ENCODE peak calls at places on chromosome 14, in eight cellular contexts. One of them, this sample, is unnamed.
A peak's percentile ranks its signal among the peaks of the same experiment; 100 is the strongest.

GRCh38 chr14:103537175-103537990 is 8.4 kb downstream of the TRMT61A start:
- DNase-seq in amniotic stem cell: no peak
- DNase-seq in SW480: no peak
- DNase-seq in NCI-H1694: no peak
- DNase-seq in activated CD4-positive, alpha-beta T cell treated with anti-CD3 and anti-CD28 coated beads, Interleukin-2, amount 10 ng/mL, durations not matched to agents 7 days and 5 days: no peak
- DNase-seq in stimulated activated effector memory CD8-positive, alpha-beta T cell treated with anti-CD3 and anti-CD28 coated beads, Interleukin-12 subunit alpha, Interleukin-12 subunit beta, amount 100 ng/mL, for 72 hours: no peak
- DNase-seq in iPS DF 19.7: no peak
- DNase-seq in EL: peak; percentile 51
- DNase-seq in this sample: no peak

GRCh38 chr14:67491285-67491684 is 2.8 kb upstream of the TMEM229B start:
- DNase-seq in EL: no peak
- DNase-seq in amniotic stem cell: no peak
- DNase-seq in stimulated activated effector memory CD8-positive, alpha-beta T cell treated with anti-CD3 and anti-CD28 coated beads, Interleukin-12 subunit alpha, Interleukin-12 subunit beta, amount 100 ng/mL, for 72 hours: no peak
- DNase-seq in activated CD4-positive, alpha-beta T cell treated with anti-CD3 and anti-CD28 coated beads, Interleukin-2, amount 10 ng/mL, durations not matched to agents 7 days and 5 days: no peak
- DNase-seq in iPS DF 19.7: no peak
- DNase-seq in SW480: no peak
- DNase-seq in NCI-H1694: no peak
- DNase-seq in this sample: no peak

GRCh38 chr14:84750284-84750683 is 779.7 kb upstream of the FLRT2 start:
- DNase-seq in iPS DF 19.7: no peak
- DNase-seq in NCI-H1694: no peak
- DNase-seq in EL: no peak
- DNase-seq in activated CD4-positive, alpha-beta T cell treated with anti-CD3 and anti-CD28 coated beads, Interleukin-2, amount 10 ng/mL, durations not matched to agents 7 days and 5 days: no peak
- DNase-seq in SW480: no peak
- DNase-seq in stimulated activated effector memory CD8-positive, alpha-beta T cell treated with anti-CD3 and anti-CD28 coated beads, Interleukin-12 subunit alpha, Interleukin-12 subunit beta, amount 100 ng/mL, for 72 hours: no peak
- DNase-seq in amniotic stem cell: no peak
- DNase-seq in this sample: no peak

GRCh38 chr14:103361868-103362267 is 23.3 kb upstream of the MARK3 start:
- DNase-seq in NCI-H1694: no peak
- DNase-seq in amniotic stem cell: peak; percentile 71
- DNase-seq in activated CD4-positive, alpha-beta T cell treated with anti-CD3 and anti-CD28 coated beads, Interleukin-2, amount 10 ng/mL, durations not matched to agents 7 days and 5 days: no peak
- DNase-seq in SW480: peak; percentile 93
- DNase-seq in stimulated activated effector memory CD8-positive, alpha-beta T cell treated with anti-CD3 and anti-CD28 coated beads, Interleukin-12 subunit alpha, Interleukin-12 subunit beta, amount 100 ng/mL, for 72 hours: no peak
- DNase-seq in iPS DF 19.7: no peak
- DNase-seq in EL: peak; percentile 96
- DNase-seq in this sample: peak; percentile 88

GRCh38 chr14:42222924-42223471 is 616.3 kb downstream of the LRFN5 start:
- DNase-seq in activated CD4-positive, alpha-beta T cell treated with anti-CD3 and anti-CD28 coated beads, Interleukin-2, amount 10 ng/mL, durations not matched to agents 7 days and 5 days: no peak
- DNase-seq in amniotic stem cell: no peak
- DNase-seq in iPS DF 19.7: no peak
- DNase-seq in stimulated activated effector memory CD8-positive, alpha-beta T cell treated with anti-CD3 and anti-CD28 coated beads, Interleukin-12 subunit alpha, Interleukin-12 subunit beta, amount 100 ng/mL, for 72 hours: no peak
- DNase-seq in EL: peak; percentile 5
- DNase-seq in NCI-H1694: peak; percentile 95
- DNase-seq in SW480: no peak
- DNase-seq in this sample: no peak

GRCh38 chr14:103023881-103024473 is 33.4 kb downstream of the CDC42BPB start:
- DNase-seq in amniotic stem cell: no peak
- DNase-seq in EL: peak; percentile 86
- DNase-seq in NCI-H1694: no peak
- DNase-seq in stimulated activated effector memory CD8-positive, alpha-beta T cell treated with anti-CD3 and anti-CD28 coated beads, Interleukin-12 subunit alpha, Interleukin-12 subunit beta, amount 100 ng/mL, for 72 hours: no peak
- DNase-seq in iPS DF 19.7: no peak
- DNase-seq in activated CD4-positive, alpha-beta T cell treated with anti-CD3 and anti-CD28 coated beads, Interleukin-2, amount 10 ng/mL, durations not matched to agents 7 days and 5 days: no peak
- DNase-seq in SW480: no peak
- DNase-seq in this sample: no peak

GRCh38 chr14:26841920-26842741 is 244.3 kb upstream of the NOVA1 start:
- DNase-seq in amniotic stem cell: peak; percentile 32
- DNase-seq in EL: no peak
- DNase-seq in activated CD4-positive, alpha-beta T cell treated with anti-CD3 and anti-CD28 coated beads, Interleukin-2, amount 10 ng/mL, durations not matched to agents 7 days and 5 days: no peak
- DNase-seq in SW480: peak; percentile 37
- DNase-seq in iPS DF 19.7: no peak
- DNase-seq in NCI-H1694: peak; percentile 21
- DNase-seq in stimulated activated effector memory CD8-positive, alpha-beta T cell treated with anti-CD3 and anti-CD28 coated beads, Interleukin-12 subunit alpha, Interleukin-12 subunit beta, amount 100 ng/mL, for 72 hours: no peak
- DNase-seq in this sample: peak; percentile 73

GRCh38 chr14:61642246-61642982 is 52.9 kb upstream of the HIF1A start:
- DNase-seq in activated CD4-positive, alpha-beta T cell treated with anti-CD3 and anti-CD28 coated beads, Interleukin-2, amount 10 ng/mL, durations not matched to agents 7 days and 5 days: no peak
- DNase-seq in stimulated activated effector memory CD8-positive, alpha-beta T cell treated with anti-CD3 and anti-CD28 coated beads, Interleukin-12 subunit alpha, Interleukin-12 subunit beta, amount 100 ng/mL, for 72 hours: no peak
- DNase-seq in EL: peak; percentile 67
- DNase-seq in amniotic stem cell: peak; percentile 62
- DNase-seq in NCI-H1694: no peak
- DNase-seq in iPS DF 19.7: no peak
- DNase-seq in SW480: no peak
- DNase-seq in this sample: no peak

GRCh38 chr14:32230695-32231280 is 27.7 kb upstream of the RNU6-8 start:
- DNase-seq in activated CD4-positive, alpha-beta T cell treated with anti-CD3 and anti-CD28 coated beads, Interleukin-2, amount 10 ng/mL, durations not matched to agents 7 days and 5 days: no peak
- DNase-seq in stimulated activated effector memory CD8-positive, alpha-beta T cell treated with anti-CD3 and anti-CD28 coated beads, Interleukin-12 subunit alpha, Interleukin-12 subunit beta, amount 100 ng/mL, for 72 hours: no peak
- DNase-seq in SW480: no peak
- DNase-seq in amniotic stem cell: no peak
- DNase-seq in iPS DF 19.7: no peak
- DNase-seq in EL: peak; percentile 87
- DNase-seq in NCI-H1694: no peak
- DNase-seq in this sample: no peak

GRCh38 chr14:33184587-33184986 is 245.9 kb downstream of the NPAS3 start:
- DNase-seq in iPS DF 19.7: no peak
- DNase-seq in NCI-H1694: no peak
- DNase-seq in stimulated activated effector memory CD8-positive, alpha-beta T cell treated with anti-CD3 and anti-CD28 coated beads, Interleukin-12 subunit alpha, Interleukin-12 subunit beta, amount 100 ng/mL, for 72 hours: no peak
- DNase-seq in amniotic stem cell: no peak
- DNase-seq in activated CD4-positive, alpha-beta T cell treated with anti-CD3 and anti-CD28 coated beads, Interleukin-2, amount 10 ng/mL, durations not matched to agents 7 days and 5 days: no peak
- DNase-seq in SW480: no peak
- DNase-seq in EL: peak; percentile 11
- DNase-seq in this sample: no peak

GRCh38 chr14:29521526-29522137 is 406.0 kb downstream of the PRKD1 start:
- DNase-seq in EL: peak; percentile 35
- DNase-seq in NCI-H1694: peak; percentile 59
- DNase-seq in amniotic stem cell: no peak
- DNase-seq in activated CD4-positive, alpha-beta T cell treated with anti-CD3 and anti-CD28 coated beads, Interleukin-2, amount 10 ng/mL, durations not matched to agents 7 days and 5 days: no peak
- DNase-seq in SW480: no peak
- DNase-seq in iPS DF 19.7: no peak
- DNase-seq in stimulated activated effector memory CD8-positive, alpha-beta T cell treated with anti-CD3 and anti-CD28 coated beads, Interleukin-12 subunit alpha, Interleukin-12 subunit beta, amount 100 ng/mL, for 72 hours: no peak
- DNase-seq in this sample: no peak

GRCh38 chr14:53900499-53900898 is 56.1 kb downstream of the BMP4 start:
- DNase-seq in NCI-H1694: no peak
- DNase-seq in stimulated activated effector memory CD8-positive, alpha-beta T cell treated with anti-CD3 and anti-CD28 coated beads, Interleukin-12 subunit alpha, Interleukin-12 subunit beta, amount 100 ng/mL, for 72 hours: no peak
- DNase-seq in activated CD4-positive, alpha-beta T cell treated with anti-CD3 and anti-CD28 coated beads, Interleukin-2, amount 10 ng/mL, durations not matched to agents 7 days and 5 days: no peak
- DNase-seq in SW480: no peak
- DNase-seq in EL: no peak
- DNase-seq in iPS DF 19.7: no peak
- DNase-seq in amniotic stem cell: no peak
- DNase-seq in this sample: no peak

GRCh38 chr14:105377555-105378182 is 20.7 kb upstream of the TEX22 start:
- DNase-seq in stimulated activated effector memory CD8-positive, alpha-beta T cell treated with anti-CD3 and anti-CD28 coated beads, Interleukin-12 subunit alpha, Interleukin-12 subunit beta, amount 100 ng/mL, for 72 hours: no peak
- DNase-seq in SW480: no peak
- DNase-seq in EL: no peak
- DNase-seq in amniotic stem cell: no peak
- DNase-seq in NCI-H1694: no peak
- DNase-seq in activated CD4-positive, alpha-beta T cell treated with anti-CD3 and anti-CD28 coated beads, Interleukin-2, amount 10 ng/mL, durations not matched to agents 7 days and 5 days: no peak
- DNase-seq in iPS DF 19.7: no peak
- DNase-seq in this sample: no peak

This sample was measured in glomerular endothelial cell.